ENCODE peak calls at places on chromosomes 13 and 19, in ten cellular contexts. One of them, this sample, is unnamed.

GRCh38 chr19:8212212-8212611 is 3.0 kb downstream of the CERS4 start:
- DNase-seq in CD8-positive, alpha-beta memory T cell: no peak
- DNase-seq in lung: no peak
- DNase-seq in cardiac muscle cell: no peak
- DNase-seq in endodermal cell: no peak
- DNase-seq in naive thymus-derived CD4-positive, alpha-beta T cell: no peak
- DNase-seq in CD8-positive, alpha-beta T cell: no peak
- DNase-seq in uterus: no peak
- DNase-seq in CD4-positive, alpha-beta memory T cell: no peak
- DNase-seq in astrocyte: no peak
- DNase-seq in this sample: no peak

GRCh38 chr19:4014541-4015491 is 7.3 kb downstream of the PIAS4 start:
- DNase-seq in CD8-positive, alpha-beta memory T cell: peak; percentile 31
- DNase-seq in lung: no peak
- DNase-seq in cardiac muscle cell: no peak
- DNase-seq in endodermal cell: peak; percentile 89
- DNase-seq in naive thymus-derived CD4-positive, alpha-beta T cell: peak; percentile 41
- DNase-seq in CD8-positive, alpha-beta T cell: no peak
- DNase-seq in uterus: no peak
- DNase-seq in CD4-positive, alpha-beta memory T cell: peak; percentile 36
- DNase-seq in astrocyte: no peak
- DNase-seq in this sample: no peak

GRCh38 chr19:8585057-8585893 is 8.0 kb upstream of the MYO1F start:
- DNase-seq in CD8-positive, alpha-beta memory T cell: no peak
- DNase-seq in lung: no peak
- DNase-seq in cardiac muscle cell: no peak
- DNase-seq in endodermal cell: no peak
- DNase-seq in naive thymus-derived CD4-positive, alpha-beta T cell: no peak
- DNase-seq in CD8-positive, alpha-beta T cell: no peak
- DNase-seq in uterus: no peak
- DNase-seq in CD4-positive, alpha-beta memory T cell: no peak
- DNase-seq in astrocyte: no peak
- DNase-seq in this sample: no peak

GRCh38 chr19:55336101-55336500 is 3.6 kb upstream of the KMT5C start:
- DNase-seq in CD8-positive, alpha-beta memory T cell: no peak
- DNase-seq in lung: no peak
- DNase-seq in cardiac muscle cell: no peak
- DNase-seq in endodermal cell: no peak
- DNase-seq in naive thymus-derived CD4-positive, alpha-beta T cell: no peak
- DNase-seq in CD8-positive, alpha-beta T cell: no peak
- DNase-seq in uterus: no peak
- DNase-seq in CD4-positive, alpha-beta memory T cell: no peak
- DNase-seq in astrocyte: no peak
- DNase-seq in this sample: no peak

GRCh38 chr13:100214886-100215285 is 126.0 kb downstream of the PCCA start:
- DNase-seq in CD8-positive, alpha-beta memory T cell: no peak
- DNase-seq in lung: no peak
- DNase-seq in cardiac muscle cell: no peak
- DNase-seq in endodermal cell: no peak
- DNase-seq in naive thymus-derived CD4-positive, alpha-beta T cell: no peak
- DNase-seq in CD8-positive, alpha-beta T cell: no peak
- DNase-seq in uterus: no peak
- DNase-seq in CD4-positive, alpha-beta memory T cell: no peak
- DNase-seq in astrocyte: peak; percentile 89
- DNase-seq in this sample: no peak

GRCh38 chr13:110365876-110366275 is 58.8 kb downstream of the COL4A2 start:
- DNase-seq in CD8-positive, alpha-beta memory T cell: no peak
- DNase-seq in lung: no peak
- DNase-seq in cardiac muscle cell: no peak
- DNase-seq in endodermal cell: no peak
- DNase-seq in naive thymus-derived CD4-positive, alpha-beta T cell: no peak
- DNase-seq in CD8-positive, alpha-beta T cell: no peak
- DNase-seq in uterus: no peak
- DNase-seq in CD4-positive, alpha-beta memory T cell: no peak
- DNase-seq in astrocyte: no peak
- DNase-seq in this sample: no peak

GRCh38 chr19:40377876-40378385 is 12.1 kb downstream of the HIPK4 start:
- DNase-seq in CD8-positive, alpha-beta memory T cell: no peak
- DNase-seq in lung: no peak
- DNase-seq in cardiac muscle cell: no peak
- DNase-seq in endodermal cell: no peak
- DNase-seq in naive thymus-derived CD4-positive, alpha-beta T cell: no peak
- DNase-seq in CD8-positive, alpha-beta T cell: no peak
- DNase-seq in uterus: no peak
- DNase-seq in CD4-positive, alpha-beta memory T cell: no peak
- DNase-seq in astrocyte: no peak
- DNase-seq in this sample: no peak

GRCh38 chr13:76879211-76879875 is 6.9 kb downstream of the KCTD12 start:
- DNase-seq in CD8-positive, alpha-beta memory T cell: peak; percentile 9
- DNase-seq in lung: peak; percentile 69
- DNase-seq in cardiac muscle cell: no peak
- DNase-seq in endodermal cell: no peak
- DNase-seq in naive thymus-derived CD4-positive, alpha-beta T cell: peak; percentile 60
- DNase-seq in CD8-positive, alpha-beta T cell: peak; percentile 46
- DNase-seq in uterus: peak; percentile 64
- DNase-seq in CD4-positive, alpha-beta memory T cell: peak; percentile 34
- DNase-seq in astrocyte: peak; percentile 64
- DNase-seq in this sample: peak; percentile 47

GRCh38 chr19:45468159-45468651 is 409 bp downstream of the FOSB start:
- DNase-seq in CD8-positive, alpha-beta memory T cell: no peak
- DNase-seq in lung: peak; percentile 45
- DNase-seq in cardiac muscle cell: peak; percentile 44
- DNase-seq in endodermal cell: peak; percentile 73
- DNase-seq in naive thymus-derived CD4-positive, alpha-beta T cell: peak; percentile 70
- DNase-seq in CD8-positive, alpha-beta T cell: peak; percentile 34
- DNase-seq in uterus: peak; percentile 47
- DNase-seq in CD4-positive, alpha-beta memory T cell: no peak
- DNase-seq in astrocyte: no peak
- DNase-seq in this sample: peak; percentile 62

GRCh38 chr13:113777311-113778260 is 18.6 kb downstream of the TMEM255B start:
- DNase-seq in CD8-positive, alpha-beta memory T cell: no peak
- DNase-seq in lung: no peak
- DNase-seq in cardiac muscle cell: peak; percentile 81
- DNase-seq in endodermal cell: peak; percentile 92
- DNase-seq in naive thymus-derived CD4-positive, alpha-beta T cell: no peak
- DNase-seq in CD8-positive, alpha-beta T cell: no peak
- DNase-seq in uterus: no peak
- DNase-seq in CD4-positive, alpha-beta memory T cell: no peak
- DNase-seq in astrocyte: no peak
- DNase-seq in this sample: no peak

GRCh38 chr19:53906211-53907192 is 2.6 kb upstream of the CACNG7 start:
- DNase-seq in CD8-positive, alpha-beta memory T cell: peak; percentile 63
- DNase-seq in lung: peak; percentile 51
- DNase-seq in cardiac muscle cell: peak; percentile 41
- DNase-seq in endodermal cell: peak; percentile 86
- DNase-seq in naive thymus-derived CD4-positive, alpha-beta T cell: peak; percentile 53
- DNase-seq in CD8-positive, alpha-beta T cell: peak; percentile 56
- DNase-seq in uterus: peak; percentile 26
- DNase-seq in CD4-positive, alpha-beta memory T cell: peak; percentile 66
- DNase-seq in astrocyte: no peak
- DNase-seq in this sample: peak; percentile 58

GRCh38 chr19:28020631-28021315 is 1192.2 kb downstream of the UQCRFS1 start:
- DNase-seq in CD8-positive, alpha-beta memory T cell: no peak
- DNase-seq in lung: no peak
- DNase-seq in cardiac muscle cell: no peak
- DNase-seq in endodermal cell: peak; percentile 55
- DNase-seq in naive thymus-derived CD4-positive, alpha-beta T cell: no peak
- DNase-seq in CD8-positive, alpha-beta T cell: no peak
- DNase-seq in uterus: no peak
- DNase-seq in CD4-positive, alpha-beta memory T cell: no peak
- DNase-seq in astrocyte: no peak
- DNase-seq in this sample: no peak

GRCh38 chr19:36207605-36208252 is 6.7 kb downstream of the ZNF565 start:
- DNase-seq in CD8-positive, alpha-beta memory T cell: no peak
- DNase-seq in lung: no peak
- DNase-seq in cardiac muscle cell: no peak
- DNase-seq in endodermal cell: no peak
- DNase-seq in naive thymus-derived CD4-positive, alpha-beta T cell: no peak
- DNase-seq in CD8-positive, alpha-beta T cell: no peak
- DNase-seq in uterus: no peak
- DNase-seq in CD4-positive, alpha-beta memory T cell: no peak
- DNase-seq in astrocyte: no peak
- DNase-seq in this sample: no peak

GRCh38 chr19:49949735-49950589 is 11.0 kb downstream of the SIGLEC11 start:
- DNase-seq in CD8-positive, alpha-beta memory T cell: no peak
- DNase-seq in lung: no peak
- DNase-seq in cardiac muscle cell: no peak
- DNase-seq in endodermal cell: no peak
- DNase-seq in naive thymus-derived CD4-positive, alpha-beta T cell: no peak
- DNase-seq in CD8-positive, alpha-beta T cell: no peak
- DNase-seq in uterus: no peak
- DNase-seq in CD4-positive, alpha-beta memory T cell: no peak
- DNase-seq in astrocyte: no peak
- DNase-seq in this sample: peak; percentile 31

DNA sequence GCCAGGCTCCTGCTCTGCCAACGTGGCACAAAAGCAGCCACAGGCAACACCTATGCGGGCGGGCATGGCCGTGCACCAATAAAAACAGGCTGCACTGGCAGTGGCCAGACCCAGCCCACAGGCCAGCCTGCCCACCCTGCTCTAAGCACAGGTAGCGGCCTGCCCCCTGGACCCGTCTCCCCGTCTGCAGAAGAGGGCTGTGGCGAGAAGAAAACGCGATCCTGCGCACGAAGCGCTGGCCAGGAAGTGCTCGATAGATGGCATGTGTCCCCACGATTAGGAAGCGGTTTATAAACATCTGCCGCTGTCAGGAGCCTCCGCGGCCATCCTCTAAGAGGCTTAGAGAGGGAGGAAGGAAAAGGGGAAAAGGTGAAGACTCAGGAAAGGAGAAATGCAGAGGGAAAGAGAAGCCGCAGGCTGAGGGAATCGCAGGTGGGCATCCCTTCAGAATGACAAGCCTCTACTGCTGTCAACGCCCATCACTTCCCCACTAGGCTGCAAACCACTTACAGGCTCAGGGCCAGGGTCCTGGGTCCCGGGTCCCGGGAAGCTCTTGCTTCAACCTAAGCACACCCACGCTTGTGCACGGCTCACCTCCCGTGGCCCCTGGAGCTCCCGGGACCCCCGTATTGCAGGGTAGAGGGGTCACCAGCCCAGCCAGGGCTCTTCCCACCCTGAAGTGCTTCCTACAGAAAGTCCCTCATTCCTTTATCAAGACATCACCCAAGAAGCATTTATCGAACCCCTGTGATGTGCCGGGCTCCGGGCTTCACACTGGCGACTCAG is 10.5 kb downstream of the MLLT1 start:
- DNase-seq in CD8-positive, alpha-beta memory T cell: no peak
- DNase-seq in lung: no peak
- DNase-seq in cardiac muscle cell: no peak
- DNase-seq in endodermal cell: no peak
- DNase-seq in naive thymus-derived CD4-positive, alpha-beta T cell: no peak
- DNase-seq in CD8-positive, alpha-beta T cell: no peak
- DNase-seq in uterus: no peak
- DNase-seq in CD4-positive, alpha-beta memory T cell: no peak
- DNase-seq in astrocyte: no peak
- DNase-seq in this sample: no peak
- H3K4me1 ChIP-seq in CD8-positive, alpha-beta memory T cell: no peaks in the 10 kb centered on the region
- H3K4me1 ChIP-seq in lung: peaks cover 50% of the 10 kb centered on the region
- H3K4me1 ChIP-seq in cardiac muscle cell: peaks cover 67% of the 10 kb centered on the region
- H3K4me1 ChIP-seq in endodermal cell: peaks cover 24% of the 10 kb centered on the region
- H3K4me1 ChIP-seq in naive thymus-derived CD4-positive, alpha-beta T cell: no peaks in the 10 kb centered on the region
- H3K4me1 ChIP-seq in CD8-positive, alpha-beta T cell: peaks cover 6% of the 10 kb centered on the region
- H3K4me1 ChIP-seq in uterus: peaks cover 39% of the 10 kb centered on the region
- H3K4me1 ChIP-seq in CD4-positive, alpha-beta memory T cell: peaks cover 9% of the 10 kb centered on the region
- H3K4me1 ChIP-seq in astrocyte: peaks cover 36% of the 10 kb centered on the region
- H3K4me1 ChIP-seq in this sample: peaks cover 12% of the 10 kb centered on the region

GRCh38 chr19:35022460-35022859 is 7.8 kb upstream of the SCN1B start:
- DNase-seq in CD8-positive, alpha-beta memory T cell: no peak
- DNase-seq in lung: no peak
- DNase-seq in cardiac muscle cell: no peak
- DNase-seq in endodermal cell: no peak
- DNase-seq in naive thymus-derived CD4-positive, alpha-beta T cell: no peak
- DNase-seq in CD8-positive, alpha-beta T cell: no peak
- DNase-seq in uterus: no peak
- DNase-seq in CD4-positive, alpha-beta memory T cell: no peak
- DNase-seq in astrocyte: no peak
- DNase-seq in this sample: no peak
- H3K36me3 ChIP-seq in CD8-positive, alpha-beta memory T cell: peaks cover 58% of the 10 kb centered on the region
- H3K36me3 ChIP-seq in lung: peaks cover 89% of the 10 kb centered on the region
- H3K36me3 ChIP-seq in cardiac muscle cell: peaks cover 67% of the 10 kb centered on the region
- H3K36me3 ChIP-seq in endodermal cell: peaks cover 82% of the 10 kb centered on the region
- H3K36me3 ChIP-seq in naive thymus-derived CD4-positive, alpha-beta T cell: peaks cover 14% of the 10 kb centered on the region
- H3K36me3 ChIP-seq in CD8-positive, alpha-beta T cell: peaks cover 85% of the 10 kb centered on the region
- H3K36me3 ChIP-seq in uterus: no peaks in the 10 kb centered on the region
- H3K36me3 ChIP-seq in CD4-positive, alpha-beta memory T cell: peaks cover 81% of the 10 kb centered on the region
- H3K36me3 ChIP-seq in astrocyte: peaks cover 2% of the 10 kb centered on the region
- H3K36me3 ChIP-seq in this sample: no peaks in the 10 kb centered on the region

GRCh38 chr19:12260236-12260635 is 34.4 kb downstream of the ZNF44 start:
- DNase-seq in CD8-positive, alpha-beta memory T cell: no peak
- DNase-seq in lung: no peak
- DNase-seq in cardiac muscle cell: no peak
- DNase-seq in endodermal cell: no peak
- DNase-seq in naive thymus-derived CD4-positive, alpha-beta T cell: no peak
- DNase-seq in CD8-positive, alpha-beta T cell: no peak
- DNase-seq in uterus: no peak
- DNase-seq in CD4-positive, alpha-beta memory T cell: no peak
- DNase-seq in astrocyte: no peak
- DNase-seq in this sample: no peak

GRCh38 chr19:12260861-12261260 is 33.8 kb downstream of the ZNF44 start:
- DNase-seq in CD8-positive, alpha-beta memory T cell: no peak
- DNase-seq in lung: no peak
- DNase-seq in cardiac muscle cell: no peak
- DNase-seq in endodermal cell: no peak
- DNase-seq in naive thymus-derived CD4-positive, alpha-beta T cell: no peak
- DNase-seq in CD8-positive, alpha-beta T cell: no peak
- DNase-seq in uterus: no peak
- DNase-seq in CD4-positive, alpha-beta memory T cell: no peak
- DNase-seq in astrocyte: no peak
- DNase-seq in this sample: no peak

DNA sequence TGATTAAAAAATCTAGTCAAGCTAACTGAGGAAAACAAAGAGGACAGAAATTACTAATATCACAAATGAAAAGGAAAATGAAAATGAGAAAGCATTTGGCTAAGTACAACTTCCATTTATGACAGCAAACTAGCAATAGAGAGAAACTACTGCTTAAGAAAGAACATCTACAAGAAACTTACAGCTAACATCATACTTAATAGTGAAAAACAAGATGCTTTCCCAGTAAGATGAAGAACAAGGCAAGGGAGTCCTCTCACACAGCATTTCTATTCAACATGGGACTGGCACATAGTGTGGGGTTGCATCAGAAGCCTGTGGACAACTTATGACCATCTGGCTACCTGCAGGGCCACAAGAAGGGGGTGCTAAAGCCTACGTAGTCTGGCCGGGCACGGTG is 39.3 kb downstream of the ZNF44 start:
- DNase-seq in CD8-positive, alpha-beta memory T cell: no peak
- DNase-seq in lung: no peak
- DNase-seq in cardiac muscle cell: no peak
- DNase-seq in endodermal cell: no peak
- DNase-seq in naive thymus-derived CD4-positive, alpha-beta T cell: no peak
- DNase-seq in CD8-positive, alpha-beta T cell: no peak
- DNase-seq in uterus: no peak
- DNase-seq in CD4-positive, alpha-beta memory T cell: no peak
- DNase-seq in astrocyte: no peak
- DNase-seq in this sample: no peak
- H3K9me3 ChIP-seq in CD8-positive, alpha-beta memory T cell: no peaks in the 10 kb centered on the region
- H3K9me3 ChIP-seq in lung: no peaks in the 10 kb centered on the region
- H3K9me3 ChIP-seq in cardiac muscle cell: peaks cover 8% of the 10 kb centered on the region
- H3K9me3 ChIP-seq in endodermal cell: peaks cover 30% of the 10 kb centered on the region
- H3K9me3 ChIP-seq in naive thymus-derived CD4-positive, alpha-beta T cell: peaks cover 16% of the 10 kb centered on the region
- H3K9me3 ChIP-seq in CD8-positive, alpha-beta T cell: peaks cover 5% of the 10 kb centered on the region
- H3K9me3 ChIP-seq in uterus: no peaks in the 10 kb centered on the region
- H3K9me3 ChIP-seq in CD4-positive, alpha-beta memory T cell: no peaks in the 10 kb centered on the region
- H3K9me3 ChIP-seq in astrocyte: peaks cover 11% of the 10 kb centered on the region
- H3K9me3 ChIP-seq in this sample: peaks cover 53% of the 10 kb centered on the region

GRCh38 chr19:18021121-18021755 is 13.3 kb downstream of the ARRDC2 start:
- DNase-seq in CD8-positive, alpha-beta memory T cell: peak; percentile 68
- DNase-seq in lung: peak; percentile 76
- DNase-seq in cardiac muscle cell: no peak
- DNase-seq in endodermal cell: no peak
- DNase-seq in naive thymus-derived CD4-positive, alpha-beta T cell: no peak
- DNase-seq in CD8-positive, alpha-beta T cell: peak; percentile 63
- DNase-seq in uterus: peak; percentile 71
- DNase-seq in CD4-positive, alpha-beta memory T cell: peak; percentile 64
- DNase-seq in astrocyte: peak; percentile 69
- DNase-seq in this sample: peak; percentile 92
- H3K4me1 ChIP-seq in CD8-positive, alpha-beta memory T cell: peaks cover 55% of the 10 kb centered on the region
- H3K4me1 ChIP-seq in lung: peaks cover 33% of the 10 kb centered on the region
- H3K4me1 ChIP-seq in cardiac muscle cell: no peaks in the 10 kb centered on the region
- H3K4me1 ChIP-seq in endodermal cell: no peaks in the 10 kb centered on the region
- H3K4me1 ChIP-seq in naive thymus-derived CD4-positive, alpha-beta T cell: peaks cover 57% of the 10 kb centered on the region
- H3K4me1 ChIP-seq in CD8-positive, alpha-beta T cell: peaks cover 58% of the 10 kb centered on the region
- H3K4me1 ChIP-seq in uterus: peaks cover 21% of the 10 kb centered on the region
- H3K4me1 ChIP-seq in CD4-positive, alpha-beta memory T cell: peaks cover 61% of the 10 kb centered on the region
- H3K4me1 ChIP-seq in astrocyte: peaks cover 27% of the 10 kb centered on the region
- H3K4me1 ChIP-seq in this sample: peaks cover 26% of the 10 kb centered on the region

This sample was measured in mucosa of descending colon.